ENCODE peak calls at places on chromosome 11, in nine cellular contexts. O is tibial nerve; X is brain microvascular endothelial cell; E is BJ; Y is AG09319; I is right atrium auricular region; K is CD4-positive, alpha-beta T cell; P is HFFc6; Q is coronary artery. H is an unnamed sample.
A peak's percentile ranks its signal among the peaks of the same experiment; 100 is the strongest.

GRCh38 chr11:60915250-60915914 is 1.4 kb downstream of the TMEM109 start:
- DNase-seq in O (peak; percentile 34), X (peak; percentile 36), E (no peak), Y (no peak), I (peak; percentile 88), K (peak; percentile 63), P (peak; percentile 65), Q (no peak), H (no peak)

GRCh38 chr11:107719062-107719461 is 7.2 kb upstream of the SLN start:
- DNase-seq in O (no peak), X (no peak), E (no peak), Y (no peak), I (no peak), K (no peak), P (no peak), Q (no peak), H (no peak)

GRCh38 chr11:125932301-125932700 is 13.5 kb upstream of the VSIG10L2 start:
- DNase-seq in O (no peak), X (no peak), E (no peak), Y (no peak), I (peak; percentile 34), K (no peak), P (no peak), Q (no peak), H (no peak)

GRCh38 chr11:65477271-65478029 is 21.4 kb upstream of the MALAT1 start:
- DNase-seq in O (peak; percentile 95), X (peak; percentile 92), E (no peak), Y (peak; percentile 85), I (peak; percentile 98), K (peak; percentile 89), P (peak; percentile 86), Q (peak; percentile 98), H (peak; percentile 81)

GRCh38 chr11:95254139-95254704 is 23.2 kb upstream of the SESN3 start:
- DNase-seq in O (peak; percentile 61), X (peak; percentile 92), E (peak; percentile 30), Y (peak; percentile 69), I (peak; percentile 91), K (peak; percentile 73), P (peak; percentile 79), Q (peak; percentile 85), H (peak; percentile 54)

GRCh38 chr11:45102361-45102809 is 44.1 kb upstream of the PRDM11 start:
- DNase-seq in O (no peak), X (no peak), E (no peak), Y (no peak), I (no peak), K (no peak), P (no peak), Q (no peak), H (no peak)

GRCh38 chr11:57639321-57640067 is 10.2 kb downstream of the YPEL4 start:
- DNase-seq in O (no peak), X (no peak), E (no peak), Y (no peak), I (no peak), K (no peak), P (no peak), Q (no peak), H (peak; percentile 92)

GRCh38 chr11:19938866-19939265 is 221.4 kb downstream of the DBX1 start:
- DNase-seq in O (no peak), X (no peak), E (no peak), Y (no peak), I (no peak), K (no peak), P (no peak), Q (no peak), H (no peak)

GRCh38 chr11:125428486-125429173 is 67.4 kb downstream of the FEZ1 start:
- DNase-seq in O (no peak), X (no peak), E (no peak), Y (no peak), I (no peak), K (no peak), P (no peak), Q (no peak), H (no peak)

GRCh38 chr11:60946601-60947265 is 5.2 kb downstream of the SLC15A3 start:
- DNase-seq in O (no peak), X (no peak), E (no peak), Y (no peak), I (no peak), K (no peak), P (no peak), Q (no peak), H (no peak)

GRCh38 chr11:76768091-76769047 is 14.8 kb upstream of the TSKU start:
- DNase-seq in O (no peak), X (no peak), E (no peak), Y (no peak), I (peak; percentile 75), K (no peak), P (no peak), Q (no peak), H (no peak)

GRCh38 chr11:35099278-35100018 is 39.5 kb upstream of the CD44 start:
- DNase-seq in O (no peak), X (peak; percentile 54), E (no peak), Y (no peak), I (no peak), K (no peak), P (peak; percentile 62), Q (no peak), H (no peak)

DNA sequence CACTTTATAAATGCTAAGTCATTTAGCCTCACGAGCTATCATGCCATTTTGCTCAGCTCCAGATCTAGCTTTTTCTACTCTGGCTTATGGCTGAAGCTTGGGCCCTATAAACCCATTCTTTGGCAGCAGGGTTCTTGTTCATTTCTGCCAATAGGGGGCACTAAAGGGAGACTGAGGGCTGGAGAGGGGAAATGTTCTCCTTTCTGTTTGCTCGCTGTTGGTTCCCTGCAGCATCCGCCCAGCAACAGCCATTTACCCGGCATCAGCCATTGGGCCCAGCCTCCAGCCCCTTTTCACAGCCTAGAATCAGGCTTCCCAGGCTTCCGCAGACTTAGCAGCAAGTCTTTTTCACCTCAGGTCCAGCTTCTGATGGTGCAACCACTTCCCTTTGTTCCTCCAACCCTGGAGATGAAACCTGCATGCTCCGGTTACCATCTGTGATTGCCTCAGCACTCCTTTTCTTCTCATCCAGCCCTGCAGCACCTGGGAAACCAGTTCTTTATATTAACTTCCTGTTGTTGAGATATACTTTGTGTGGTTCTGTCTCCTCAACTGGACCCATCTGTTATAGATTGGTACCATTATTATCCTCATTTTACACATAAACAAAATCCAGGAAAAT is 4.2 kb upstream of the ME3 start:
- DNase-seq in O (no peak), X (no peak), E (no peak), Y (no peak), I (no peak), K (no peak), P (no peak), Q (no peak), H (no peak)
- TF ChIP-seq CTCF in O (no peak), X (peak; percentile 61), E (peak; percentile 19), Y (peak; percentile 4), I (peak; percentile 28), K (no peak), P (peak; percentile 73), Q (no peak), H (peak; percentile 48)

DNA sequence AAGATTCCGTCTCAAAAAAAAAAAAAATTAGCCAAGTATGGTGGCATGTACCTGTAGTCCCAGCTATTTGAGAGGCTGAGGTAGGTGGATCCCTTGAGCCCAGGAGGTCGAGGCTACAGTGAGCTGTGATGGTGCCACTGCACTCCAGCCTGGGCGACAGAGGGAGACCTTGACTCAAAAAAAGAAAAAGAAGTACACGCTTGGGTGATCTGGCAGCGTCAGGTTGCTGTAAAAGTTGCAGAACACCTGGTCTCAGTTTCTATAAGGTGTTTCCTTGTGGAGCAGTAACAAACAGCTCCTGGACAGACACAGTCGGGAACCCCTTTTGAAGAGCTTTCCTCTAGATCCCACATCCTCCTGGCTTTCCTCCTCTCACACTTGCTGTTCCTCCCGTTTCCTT is 45.8 kb downstream of the SCGB1A1 start:
- DNase-seq in O (no peak), X (no peak), E (no peak), Y (no peak), I (no peak), K (no peak), P (no peak), Q (no peak), H (no peak)
- TF ChIP-seq CTCF in O (no peak), X (no peak), E (no peak), Y (no peak), I (no peak), K (no peak), P (no peak), Q (no peak), H (no peak)

DNA sequence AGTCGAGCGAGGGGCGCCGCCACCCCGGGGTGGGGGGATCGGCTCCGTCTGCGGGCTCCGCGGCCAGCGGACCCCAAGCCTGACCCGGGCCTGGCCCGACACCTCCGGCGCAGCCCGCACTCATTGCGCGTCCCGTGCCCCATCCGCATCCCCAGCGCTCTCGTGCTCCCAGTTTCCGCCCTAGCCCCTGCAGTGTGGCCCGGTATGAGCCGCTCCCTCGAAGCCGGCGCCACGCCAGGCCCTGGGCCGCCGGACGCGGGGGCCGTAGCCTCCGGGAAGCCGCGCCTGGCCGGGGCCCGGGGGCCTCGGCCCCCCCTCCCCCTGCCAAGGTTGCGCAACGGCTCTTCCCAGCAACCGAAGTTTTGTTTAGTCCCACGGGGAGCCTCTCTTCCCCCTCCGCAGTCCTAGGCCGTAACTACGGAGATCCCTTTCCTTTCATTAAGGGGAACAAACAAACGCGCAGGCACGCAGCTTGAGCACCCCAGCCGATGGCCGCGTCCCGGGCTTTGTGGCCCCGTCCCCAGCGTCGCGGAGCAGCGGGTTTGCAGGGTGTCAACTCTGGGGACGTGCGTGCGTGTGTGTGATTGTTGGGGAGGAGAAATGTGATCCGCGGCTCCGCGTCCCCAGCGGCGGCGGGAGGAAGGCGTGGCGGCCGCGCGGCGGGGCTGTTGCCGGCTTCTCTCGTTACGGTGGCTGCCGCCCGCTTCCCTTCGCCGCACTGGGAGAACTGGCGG is 883 bp downstream of the HIPK3 start:
- DNase-seq in O (peak; percentile 79), X (peak; percentile 69), E (peak; percentile 44), Y (peak; percentile 84), I (peak; percentile 91), K (peak; percentile 60), P (peak; percentile 65), Q (peak; percentile 94), H (peak; percentile 69)
- TF ChIP-seq CTCF in O (peak; percentile 20), X (peak; percentile 24), E (peak; percentile 26), Y (peak; percentile 11), I (peak; percentile 58), K (no peak), P (peak; percentile 50), Q (peak; percentile 25), H (peak; percentile 45)

GRCh38 chr11:8323161-8323935 is 59.7 kb upstream of the LMO1 start:
- DNase-seq in O (no peak), X (no peak), E (no peak), Y (no peak), I (no peak), K (no peak), P (no peak), Q (no peak), H (no peak)

GRCh38 chr11:8317164-8317563 is 53.5 kb upstream of the LMO1 start:
- DNase-seq in O (no peak), X (no peak), E (no peak), Y (no peak), I (no peak), K (no peak), P (no peak), Q (no peak), H (no peak)

GRCh38 chr11:8321876-8322275 is 58.2 kb upstream of the LMO1 start:
- DNase-seq in O (no peak), X (no peak), E (no peak), Y (no peak), I (no peak), K (no peak), P (no peak), Q (no peak), H (no peak)

GRCh38 chr11:8315463-8315862 is 51.8 kb upstream of the LMO1 start:
- DNase-seq in O (no peak), X (no peak), E (no peak), Y (no peak), I (no peak), K (no peak), P (no peak), Q (no peak), H (no peak)

GRCh38 chr11:8318536-8318935 is 54.9 kb upstream of the LMO1 start:
- DNase-seq in O (no peak), X (no peak), E (no peak), Y (no peak), I (no peak), K (no peak), P (no peak), Q (no peak), H (no peak)
- TF ChIP-seq CTCF in O (no peak), X (peak; percentile 47), E (no peak), Y (no peak), I (peak; percentile 44), K (no peak), P (peak; percentile 27), Q (no peak), H (peak; percentile 43)

H was measured in neural crest cell.